ENCODE peak calls at places on chromosomes 6 and 20, in nine cellular contexts. One of them, this sample, is unnamed.

GRCh38 chr6:89353118-89353556 is 615 bp upstream of the UBE2J1 start:
- DNase-seq in AG10803: no peak
- DNase-seq in central memory CD4-positive, alpha-beta T cell: no peak
- DNase-seq in activated T-helper 1 cell treated with anti-CD3 and anti-CD28 coated beads, Interleukin-2, amount 50 U/mL, for 16 hours: no peak
- DNase-seq in stimulated activated CD4-positive, alpha-beta T cell treated with anti-CD3 and anti-CD28 coated beads, Interleukin-12 subunit alpha, Interleukin-12 subunit beta, amount 100 ng/mL, for 48 hours: no peak
- DNase-seq in nucleus accumbens: no peak
- DNase-seq in stimulated activated naive B cell treated with anti-CD40 and anti-IgM and Interleukin-4, amounts not matched to agents 10 μg/mL and 1 μg/mL and 100 μg/mL, for 72 hours: no peak
- DNase-seq in AG08395: no peak
- DNase-seq in AG09319: no peak
- DNase-seq in this sample: no peak

GRCh38 chr20:44069203-44069931 is 117.6 kb downstream of the JPH2 start:
- DNase-seq in AG10803: no peak
- DNase-seq in central memory CD4-positive, alpha-beta T cell: peak; percentile 87
- DNase-seq in AG09319: no peak
- DNase-seq in nucleus accumbens: no peak
- DNase-seq in activated T-helper 1 cell treated with anti-CD3 and anti-CD28 coated beads, Interleukin-2, amount 50 U/mL, for 16 hours: peak; percentile 23
- DNase-seq in stimulated activated naive B cell treated with anti-CD40 and anti-IgM and Interleukin-4, amounts not matched to agents 10 μg/mL and 1 μg/mL and 100 μg/mL, for 72 hours: peak; percentile 74
- DNase-seq in stimulated activated CD4-positive, alpha-beta T cell treated with anti-CD3 and anti-CD28 coated beads, Interleukin-12 subunit alpha, Interleukin-12 subunit beta, amount 100 ng/mL, for 48 hours: peak; percentile 26
- DNase-seq in AG08395: no peak
- DNase-seq in this sample: peak; percentile 79

GRCh38 chr6:5379647-5380242 is 118.4 kb downstream of the FARS2 start:
- DNase-seq in stimulated activated CD4-positive, alpha-beta T cell treated with anti-CD3 and anti-CD28 coated beads, Interleukin-12 subunit alpha, Interleukin-12 subunit beta, amount 100 ng/mL, for 48 hours: peak; percentile 5
- DNase-seq in nucleus accumbens: no peak
- DNase-seq in AG08395: peak; percentile 42
- DNase-seq in activated T-helper 1 cell treated with anti-CD3 and anti-CD28 coated beads, Interleukin-2, amount 50 U/mL, for 16 hours: no peak
- DNase-seq in central memory CD4-positive, alpha-beta T cell: no peak
- DNase-seq in stimulated activated naive B cell treated with anti-CD40 and anti-IgM and Interleukin-4, amounts not matched to agents 10 μg/mL and 1 μg/mL and 100 μg/mL, for 72 hours: peak; percentile 16
- DNase-seq in AG10803: peak; percentile 25
- DNase-seq in AG09319: no peak
- DNase-seq in this sample: no peak

GRCh38 chr6:148242180-148242579 is 100.5 kb upstream of the SASH1 start:
- DNase-seq in AG08395: no peak
- DNase-seq in AG10803: peak; percentile 52
- DNase-seq in central memory CD4-positive, alpha-beta T cell: no peak
- DNase-seq in AG09319: no peak
- DNase-seq in nucleus accumbens: no peak
- DNase-seq in stimulated activated naive B cell treated with anti-CD40 and anti-IgM and Interleukin-4, amounts not matched to agents 10 μg/mL and 1 μg/mL and 100 μg/mL, for 72 hours: no peak
- DNase-seq in activated T-helper 1 cell treated with anti-CD3 and anti-CD28 coated beads, Interleukin-2, amount 50 U/mL, for 16 hours: no peak
- DNase-seq in stimulated activated CD4-positive, alpha-beta T cell treated with anti-CD3 and anti-CD28 coated beads, Interleukin-12 subunit alpha, Interleukin-12 subunit beta, amount 100 ng/mL, for 48 hours: no peak
- DNase-seq in this sample: no peak

GRCh38 chr6:88262372-88262771 is 96.2 kb upstream of the CNR1 start:
- DNase-seq in stimulated activated naive B cell treated with anti-CD40 and anti-IgM and Interleukin-4, amounts not matched to agents 10 μg/mL and 1 μg/mL and 100 μg/mL, for 72 hours: no peak
- DNase-seq in AG08395: no peak
- DNase-seq in nucleus accumbens: no peak
- DNase-seq in activated T-helper 1 cell treated with anti-CD3 and anti-CD28 coated beads, Interleukin-2, amount 50 U/mL, for 16 hours: no peak
- DNase-seq in AG10803: no peak
- DNase-seq in AG09319: no peak
- DNase-seq in stimulated activated CD4-positive, alpha-beta T cell treated with anti-CD3 and anti-CD28 coated beads, Interleukin-12 subunit alpha, Interleukin-12 subunit beta, amount 100 ng/mL, for 48 hours: no peak
- DNase-seq in central memory CD4-positive, alpha-beta T cell: no peak
- DNase-seq in this sample: no peak

GRCh38 chr6:28390688-28391087 is 8.9 kb downstream of the ZSCAN12 start:
- DNase-seq in AG08395: no peak
- DNase-seq in stimulated activated naive B cell treated with anti-CD40 and anti-IgM and Interleukin-4, amounts not matched to agents 10 μg/mL and 1 μg/mL and 100 μg/mL, for 72 hours: no peak
- DNase-seq in stimulated activated CD4-positive, alpha-beta T cell treated with anti-CD3 and anti-CD28 coated beads, Interleukin-12 subunit alpha, Interleukin-12 subunit beta, amount 100 ng/mL, for 48 hours: no peak
- DNase-seq in nucleus accumbens: no peak
- DNase-seq in AG09319: no peak
- DNase-seq in central memory CD4-positive, alpha-beta T cell: no peak
- DNase-seq in AG10803: no peak
- DNase-seq in activated T-helper 1 cell treated with anti-CD3 and anti-CD28 coated beads, Interleukin-2, amount 50 U/mL, for 16 hours: no peak
- DNase-seq in this sample: no peak

GRCh38 chr6:33898771-33899170 is 95.0 kb upstream of the MLN start:
- DNase-seq in stimulated activated CD4-positive, alpha-beta T cell treated with anti-CD3 and anti-CD28 coated beads, Interleukin-12 subunit alpha, Interleukin-12 subunit beta, amount 100 ng/mL, for 48 hours: no peak
- DNase-seq in nucleus accumbens: no peak
- DNase-seq in AG09319: no peak
- DNase-seq in stimulated activated naive B cell treated with anti-CD40 and anti-IgM and Interleukin-4, amounts not matched to agents 10 μg/mL and 1 μg/mL and 100 μg/mL, for 72 hours: no peak
- DNase-seq in central memory CD4-positive, alpha-beta T cell: no peak
- DNase-seq in AG10803: no peak
- DNase-seq in activated T-helper 1 cell treated with anti-CD3 and anti-CD28 coated beads, Interleukin-2, amount 50 U/mL, for 16 hours: no peak
- DNase-seq in AG08395: no peak
- DNase-seq in this sample: no peak

GRCh38 chr6:70980800-70981199 is 23.9 kb upstream of the B3GAT2 start:
- DNase-seq in stimulated activated naive B cell treated with anti-CD40 and anti-IgM and Interleukin-4, amounts not matched to agents 10 μg/mL and 1 μg/mL and 100 μg/mL, for 72 hours: no peak
- DNase-seq in central memory CD4-positive, alpha-beta T cell: no peak
- DNase-seq in AG10803: no peak
- DNase-seq in stimulated activated CD4-positive, alpha-beta T cell treated with anti-CD3 and anti-CD28 coated beads, Interleukin-12 subunit alpha, Interleukin-12 subunit beta, amount 100 ng/mL, for 48 hours: no peak
- DNase-seq in nucleus accumbens: no peak
- DNase-seq in AG08395: no peak
- DNase-seq in activated T-helper 1 cell treated with anti-CD3 and anti-CD28 coated beads, Interleukin-2, amount 50 U/mL, for 16 hours: no peak
- DNase-seq in AG09319: no peak
- DNase-seq in this sample: no peak

GRCh38 chr20:18224968-18225568 is 63.3 kb upstream of the ZNF133 start:
- DNase-seq in AG09319: peak; percentile 10
- DNase-seq in nucleus accumbens: peak; percentile 8
- DNase-seq in stimulated activated CD4-positive, alpha-beta T cell treated with anti-CD3 and anti-CD28 coated beads, Interleukin-12 subunit alpha, Interleukin-12 subunit beta, amount 100 ng/mL, for 48 hours: no peak
- DNase-seq in activated T-helper 1 cell treated with anti-CD3 and anti-CD28 coated beads, Interleukin-2, amount 50 U/mL, for 16 hours: no peak
- DNase-seq in central memory CD4-positive, alpha-beta T cell: no peak
- DNase-seq in AG10803: peak; percentile 48
- DNase-seq in AG08395: peak; percentile 72
- DNase-seq in stimulated activated naive B cell treated with anti-CD40 and anti-IgM and Interleukin-4, amounts not matched to agents 10 μg/mL and 1 μg/mL and 100 μg/mL, for 72 hours: no peak
- DNase-seq in this sample: no peak

GRCh38 chr20:51318058-51318960 is 224.2 kb downstream of the NFATC2 start:
- DNase-seq in AG10803: no peak
- DNase-seq in stimulated activated CD4-positive, alpha-beta T cell treated with anti-CD3 and anti-CD28 coated beads, Interleukin-12 subunit alpha, Interleukin-12 subunit beta, amount 100 ng/mL, for 48 hours: peak; percentile 60
- DNase-seq in AG09319: no peak
- DNase-seq in central memory CD4-positive, alpha-beta T cell: peak; percentile 22
- DNase-seq in stimulated activated naive B cell treated with anti-CD40 and anti-IgM and Interleukin-4, amounts not matched to agents 10 μg/mL and 1 μg/mL and 100 μg/mL, for 72 hours: peak; percentile 20
- DNase-seq in activated T-helper 1 cell treated with anti-CD3 and anti-CD28 coated beads, Interleukin-2, amount 50 U/mL, for 16 hours: peak; percentile 22
- DNase-seq in AG08395: no peak
- DNase-seq in nucleus accumbens: no peak
- DNase-seq in this sample: peak; percentile 40

GRCh38 chr6:80531676-80532619 is 425.5 kb downstream of the BCKDHB start:
- DNase-seq in central memory CD4-positive, alpha-beta T cell: no peak
- DNase-seq in AG08395: no peak
- DNase-seq in stimulated activated naive B cell treated with anti-CD40 and anti-IgM and Interleukin-4, amounts not matched to agents 10 μg/mL and 1 μg/mL and 100 μg/mL, for 72 hours: no peak
- DNase-seq in stimulated activated CD4-positive, alpha-beta T cell treated with anti-CD3 and anti-CD28 coated beads, Interleukin-12 subunit alpha, Interleukin-12 subunit beta, amount 100 ng/mL, for 48 hours: no peak
- DNase-seq in activated T-helper 1 cell treated with anti-CD3 and anti-CD28 coated beads, Interleukin-2, amount 50 U/mL, for 16 hours: no peak
- DNase-seq in AG09319: no peak
- DNase-seq in nucleus accumbens: no peak
- DNase-seq in AG10803: peak; percentile 61
- DNase-seq in this sample: no peak

This sample was measured in central memory CD8-positive, alpha-beta T cell.